ENCODE peak calls at places on chromosomes 1 and 21, in eight cellular contexts. R is HepG2, I is upper lobe of left lung, K is GM23338, X is Panc1, A is HCT116, G is GM12878, V is K562. Q is an unnamed sample.

GRCh38 chr1:15911141-15911540 is 63.6 kb downstream of the SPEN start:
- ATAC-seq in R (no peak), V (no peak), K (no peak), A (no peak), X (no peak), G (no peak), I (no peak), Q (no peak)

GRCh38 chr21:45982256-45982757 is 737 bp downstream of the COL6A1 start:
- ATAC-seq in G (no peak), X (peak; percentile 27), R (peak; percentile 47), I (no peak), K (peak; percentile 31), V (no peak), A (peak; percentile 2), Q (no peak)

GRCh38 chr1:164630626-164631396 is 71.8 kb downstream of the PBX1 start:
- ATAC-seq in R (no peak), A (no peak), G (no peak), K (no peak), X (no peak), V (no peak), I (no peak), Q (peak; percentile 78)

GRCh38 chr1:212624976-212625501 is 16.5 kb downstream of the ATF3 start:
- ATAC-seq in G (no peak), K (no peak), X (no peak), I (no peak), A (no peak), R (no peak), V (no peak), Q (no peak)

GRCh38 chr1:47824721-47825120 is 172.5 kb downstream of the TRABD2B start:
- ATAC-seq in G (no peak), R (no peak), I (no peak), K (no peak), A (no peak), X (no peak), V (no peak), Q (no peak)

GRCh38 chr1:119372493-119373086 is 4.0 kb downstream of the HAO2 start:
- ATAC-seq in K (peak; percentile 94), R (peak; percentile 88), A (peak; percentile 79), G (peak; percentile 83), I (no peak), X (peak; percentile 50), V (peak; percentile 75), Q (no peak)

GRCh38 chr1:60527567-60527966 is 454.0 kb upstream of the C1orf87 start:
- ATAC-seq in G (no peak), A (no peak), V (no peak), X (no peak), K (no peak), R (no peak), I (no peak), Q (no peak)

GRCh38 chr1:40788561-40789341 is 5.2 kb downstream of the KCNQ4 start:
- ATAC-seq in K (no peak), X (no peak), V (no peak), R (no peak), G (no peak), I (no peak), A (no peak), Q (no peak)

DNA sequence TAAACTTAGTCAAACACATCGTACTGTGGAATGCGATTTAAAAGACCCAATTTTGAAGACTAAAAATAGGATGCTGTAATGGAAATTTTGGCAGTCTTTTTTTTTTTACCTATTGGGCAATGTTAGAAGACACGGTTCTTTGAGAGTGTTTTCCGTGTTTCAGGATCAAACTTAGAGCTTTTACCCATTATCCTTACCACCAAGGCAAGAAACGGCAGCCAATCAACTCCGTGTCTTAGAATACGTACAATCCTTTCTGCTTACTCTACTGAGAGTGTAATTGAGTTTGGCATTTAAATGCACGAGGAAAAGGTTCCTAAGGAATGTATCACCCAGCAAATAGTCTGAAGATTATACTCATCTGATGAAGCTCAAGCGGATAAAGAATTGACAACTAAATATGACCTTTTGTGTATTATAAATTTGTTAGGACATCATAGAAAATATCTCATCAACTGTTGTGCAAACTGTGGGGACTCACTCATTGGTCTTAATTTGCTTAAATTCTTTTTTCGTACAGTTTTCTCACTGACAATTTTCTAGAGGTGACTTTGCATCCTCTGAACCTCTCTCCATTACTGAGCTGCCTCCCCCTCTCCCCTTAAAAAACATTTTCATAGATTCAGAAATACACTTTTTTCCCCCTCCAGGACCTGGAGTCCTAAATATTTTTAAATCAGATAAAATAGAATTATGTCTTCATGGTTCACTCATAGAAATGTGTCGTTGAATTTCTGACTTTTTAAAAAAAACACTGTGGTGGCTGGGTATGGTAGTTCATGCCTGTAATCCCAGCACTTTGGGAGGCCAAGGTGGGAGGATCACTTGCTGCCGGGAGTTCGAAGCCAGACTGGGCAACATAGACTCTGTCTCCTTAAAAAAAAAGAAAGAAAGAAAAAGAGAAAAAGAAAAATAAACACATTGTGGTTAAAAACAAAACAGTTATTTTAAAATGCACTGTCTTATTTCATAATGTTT is 1.3 kb downstream of the CNST start:
- ATAC-seq in X (no peak), V (no peak), A (no peak), G (no peak), K (no peak), I (no peak), R (no peak), Q (no peak)
- TF ChIP-seq POLR2AphosphoS5 in X (no peak), V (no peak), A (no peak), G (no peak), K (no peak), I (no peak), R (no peak), Q (peak; percentile 33)

GRCh38 chr1:46084553-46085448 is 47.6 kb downstream of the PIK3R3 start:
- ATAC-seq in X (peak; percentile 68), A (no peak), R (no peak), G (peak; percentile 54), K (no peak), I (no peak), V (peak; percentile 39), Q (no peak)

GRCh38 chr1:46083579-46083978 is 48.9 kb downstream of the PIK3R3 start:
- ATAC-seq in V (no peak), K (no peak), I (no peak), X (no peak), G (no peak), R (no peak), A (no peak), Q (no peak)

GRCh38 chr1:46080257-46080656 is 52.2 kb downstream of the PIK3R3 start:
- ATAC-seq in V (no peak), A (no peak), X (no peak), G (no peak), K (no peak), I (no peak), R (no peak), Q (no peak)

GRCh38 chr1:46081206-46081605 is 51.2 kb downstream of the PIK3R3 start:
- ATAC-seq in X (no peak), R (no peak), K (no peak), V (no peak), I (no peak), G (no peak), A (no peak), Q (no peak)

DNA sequence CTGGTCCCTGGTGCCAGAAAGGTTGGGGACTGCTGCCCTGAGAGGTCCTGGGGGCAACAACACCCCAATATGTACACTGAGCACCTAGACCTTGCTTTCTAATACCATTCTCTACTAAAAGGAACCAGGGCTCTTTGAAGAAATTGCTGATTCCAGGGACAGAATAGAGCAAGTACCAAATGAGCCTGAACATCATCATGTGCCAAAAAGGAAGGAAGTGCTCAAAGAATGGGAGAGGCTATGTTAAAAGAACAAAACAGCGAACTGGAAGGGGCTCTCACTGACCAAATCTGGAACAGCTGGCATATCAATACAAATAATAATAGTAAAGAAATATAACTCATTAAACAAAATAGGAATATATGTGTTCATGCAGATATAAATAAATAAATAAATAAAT is 50.8 kb downstream of the PIK3R3 start:
- ATAC-seq in V (no peak), R (no peak), G (no peak), K (no peak), A (no peak), X (no peak), I (no peak), Q (no peak)
- H3K36me3 ChIP-seq in V (no peaks in the 10 kb centered on the region), R (no peaks in the 10 kb centered on the region), G (no peaks in the 10 kb centered on the region), K (no peaks in the 10 kb centered on the region), A (no peaks in the 10 kb centered on the region), X (peaks cover 4% of the 10 kb centered on the region), I (peaks cover 8% of the 10 kb centered on the region), Q (no peaks in the 10 kb centered on the region)

GRCh38 chr1:145990249-145991097 is 5.9 kb downstream of the TXNIP start:
- ATAC-seq in G (peak; percentile 14), A (no peak), V (peak; percentile 29), R (peak; percentile 67), X (no peak), K (no peak), I (peak; percentile 39), Q (peak; percentile 51)

GRCh38 chr1:145985502-145986439 is 10.6 kb downstream of the TXNIP start:
- ATAC-seq in G (no peak), I (peak; percentile 77), X (no peak), K (peak; percentile 58), V (peak; percentile 39), A (peak; percentile 70), R (peak; percentile 44), Q (peak; percentile 32)

GRCh38 chr1:145988773-145989172 is 7.6 kb downstream of the TXNIP start:
- ATAC-seq in A (no peak), G (no peak), I (no peak), V (no peak), X (no peak), R (no peak), K (no peak), Q (no peak)

GRCh38 chr1:145986551-145986950 is 9.8 kb downstream of the TXNIP start:
- ATAC-seq in G (no peak), A (no peak), R (no peak), V (no peak), X (no peak), I (no peak), K (no peak), Q (no peak)

GRCh38 chr1:145987926-145988325 is 8.5 kb downstream of the TXNIP start:
- ATAC-seq in V (no peak), X (no peak), K (no peak), G (no peak), A (no peak), R (no peak), I (no peak), Q (no peak)
- TF ChIP-seq POLR2AphosphoS5 in V (no peak), X (no peak), K (no peak), G (no peak), A (no peak), R (no peak), I (no peak), Q (peak; percentile 36)

GRCh38 chr1:12353981-12354380 is 124.2 kb downstream of the VPS13D start:
- ATAC-seq in G (no peak), R (no peak), I (no peak), A (no peak), X (no peak), K (no peak), V (no peak), Q (no peak)

GRCh38 chr1:12356004-12356890 is 126.4 kb downstream of the VPS13D start:
- ATAC-seq in K (no peak), A (no peak), V (no peak), I (peak; percentile 29), X (no peak), G (no peak), R (peak; percentile 87), Q (no peak)

GRCh38 chr1:12358499-12358898 is 128.7 kb downstream of the VPS13D start:
- ATAC-seq in I (no peak), K (peak; percentile 35), X (no peak), G (no peak), R (no peak), A (no peak), V (no peak), Q (no peak)

DNA sequence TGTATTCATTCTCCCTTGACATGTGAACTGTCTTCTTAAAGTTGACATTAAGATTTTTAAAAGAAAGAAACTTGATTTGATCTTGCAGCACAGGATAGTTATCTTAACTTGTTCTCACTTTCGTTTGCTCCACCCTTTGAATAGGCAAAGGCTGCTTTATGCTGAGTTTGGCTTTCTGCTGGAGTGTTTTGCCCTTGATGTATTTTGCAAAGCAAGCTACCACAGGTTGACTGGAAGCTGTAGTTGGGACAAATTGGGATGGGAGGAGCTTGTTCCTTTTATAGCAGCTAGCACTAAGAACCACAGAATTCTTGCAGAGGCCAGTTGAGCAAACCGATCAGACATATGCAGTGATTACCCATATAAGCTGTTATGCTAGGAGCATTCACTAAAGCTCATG is 129.9 kb downstream of the VPS13D start:
- ATAC-seq in A (no peak), R (no peak), I (no peak), X (no peak), G (no peak), V (no peak), K (no peak), Q (no peak)
- H3K36me3 ChIP-seq in A (peaks cover 14% of the 10 kb centered on the region), R (peaks cover 27% of the 10 kb centered on the region), I (peaks cover 77% of the 10 kb centered on the region), X (peaks cover 2% of the 10 kb centered on the region), G (peaks cover 2% of the 10 kb centered on the region), V (peaks cover 78% of the 10 kb centered on the region), K (peaks cover 5% of the 10 kb centered on the region), Q (peaks cover 64% of the 10 kb centered on the region)

Q was measured in gastroesophageal sphincter.